ENCODE peak calls at places on chromosomes 6 and 20, in ten cellular contexts. T is left ventricle myocardium inferior, Y is heart left ventricle, U is caudate nucleus, P is GM03348, J is AG09319, W is left lung, E is esophagus muscularis mucosa, F is iris pigment epithelial cell, Z is COR-L47. M is an unnamed sample.
A peak's percentile ranks its signal among the peaks of the same experiment; 100 is the strongest.

GRCh38 chr20:59776626-59777320 is 156.7 kb downstream of the SYCP2 start:
- DNase-seq in T (no peak), Y (no peak), U (no peak), P (no peak), J (no peak), W (no peak), E (peak; percentile 80), F (no peak), Z (no peak), M (peak; percentile 31)

GRCh38 chr20:40651121-40651520 is 37.9 kb downstream of the MAFB start:
- DNase-seq in T (no peak), Y (no peak), U (no peak), P (no peak), J (no peak), W (no peak), E (no peak), F (peak; percentile 63), Z (no peak), M (no peak)

GRCh38 chr6:63598251-63599036 is 26.2 kb downstream of the LOC128125822 start:
- DNase-seq in T (peak; percentile 41), Y (peak; percentile 57), U (no peak), P (peak; percentile 78), J (no peak), W (no peak), E (no peak), F (peak; percentile 51), Z (peak; percentile 58), M (peak; percentile 47)

GRCh38 chr6:157246771-157247484 is 76.4 kb downstream of the TMEM242 start:
- DNase-seq in T (no peak), Y (no peak), U (no peak), P (no peak), J (no peak), W (no peak), E (no peak), F (no peak), Z (no peak), M (no peak)

GRCh38 chr20:59047938-59048680 is 5.5 kb upstream of the PRELID3B start:
- DNase-seq in T (no peak), Y (no peak), U (no peak), P (peak; percentile 22), J (no peak), W (no peak), E (no peak), F (peak; percentile 50), Z (no peak), M (no peak)

GRCh38 chr6:3317741-3318211 is 59.0 kb downstream of the PSMG4 start:
- DNase-seq in T (no peak), Y (no peak), U (no peak), P (no peak), J (no peak), W (no peak), E (no peak), F (no peak), Z (no peak), M (no peak)

GRCh38 chr20:57417051-57417689 is 26.0 kb downstream of the RBM38 start:
- DNase-seq in T (no peak), Y (no peak), U (no peak), P (no peak), J (no peak), W (no peak), E (no peak), F (no peak), Z (no peak), M (peak; percentile 70)

GRCh38 chr6:75205776-75206334 is at the start of gene COL12A1:
- DNase-seq in T (peak; percentile 91), Y (peak; percentile 91), U (no peak), P (peak; percentile 95), J (peak; percentile 100), W (peak; percentile 93), E (peak; percentile 98), F (peak; percentile 100), Z (peak; percentile 55), M (no peak)

GRCh38 chr6:17057322-17057721 is 44.5 kb upstream of the STMND1 start:
- DNase-seq in T (no peak), Y (no peak), U (no peak), P (no peak), J (no peak), W (no peak), E (no peak), F (no peak), Z (no peak), M (no peak)

GRCh38 chr6:45462190-45463134 is 84.7 kb upstream of the SUPT3H start:
- DNase-seq in T (no peak), Y (no peak), U (no peak), P (no peak), J (no peak), W (no peak), E (no peak), F (no peak), Z (no peak), M (no peak)

GRCh38 chr6:1271071-1271763 is 40.7 kb upstream of the FOXQ1 start:
- DNase-seq in T (no peak), Y (no peak), U (no peak), P (no peak), J (no peak), W (no peak), E (no peak), F (no peak), Z (no peak), M (no peak)

GRCh38 chr20:59412251-59412650 is 111.8 kb downstream of the EDN3 start:
- DNase-seq in T (no peak), Y (no peak), U (no peak), P (no peak), J (no peak), W (no peak), E (no peak), F (no peak), Z (no peak), M (no peak)

GRCh38 chr20:57435498-57436222 is 44.5 kb downstream of the RBM38 start:
- DNase-seq in T (peak; percentile 69), Y (peak; percentile 85), U (peak; percentile 37), P (no peak), J (no peak), W (peak; percentile 91), E (no peak), F (no peak), Z (peak; percentile 96), M (peak; percentile 85)

GRCh38 chr6:10465633-10466499 is 51.0 kb upstream of the TFAP2A start:
- DNase-seq in T (no peak), Y (no peak), U (no peak), P (peak; percentile 59), J (no peak), W (peak; percentile 60), E (no peak), F (peak; percentile 59), Z (no peak), M (peak; percentile 7)

GRCh38 chr20:62308102-62308822 is 5.5 kb downstream of the ADRM1 start:
- DNase-seq in T (no peak), Y (no peak), U (no peak), P (no peak), J (no peak), W (no peak), E (no peak), F (no peak), Z (no peak), M (no peak)

GRCh38 chr20:58447733-58448391 is 58.8 kb downstream of the VAPB start:
- DNase-seq in T (no peak), Y (no peak), U (no peak), P (peak; percentile 70), J (peak; percentile 8), W (no peak), E (no peak), F (peak; percentile 65), Z (peak; percentile 5), M (peak; percentile 11)

GRCh38 chr20:7980332-7981046 is 39.1 kb downstream of the TMX4 start:
- DNase-seq in T (no peak), Y (no peak), U (no peak), P (peak; percentile 38), J (peak; percentile 8), W (no peak), E (no peak), F (peak; percentile 74), Z (no peak), M (peak; percentile 35)

GRCh38 chr20:23541330-23541729 is 27.0 kb downstream of the CST9L start:
- DNase-seq in T (no peak), Y (no peak), U (no peak), P (no peak), J (no peak), W (no peak), E (no peak), F (no peak), Z (peak; percentile 9), M (peak; percentile 93)

GRCh38 chr6:1809359-1809988 is 199.8 kb downstream of the FOXC1 start:
- DNase-seq in T (no peak), Y (no peak), U (no peak), P (no peak), J (no peak), W (no peak), E (no peak), F (no peak), Z (no peak), M (no peak)

GRCh38 chr20:36792422-36792821 is 18.9 kb upstream of the DSN1 start:
- DNase-seq in T (no peak), Y (peak; percentile 64), U (no peak), P (peak; percentile 60), J (peak; percentile 35), W (no peak), E (no peak), F (peak; percentile 69), Z (peak; percentile 65), M (peak; percentile 4)

GRCh38 chr6:130577178-130577919 is 211.5 kb downstream of the TMEM200A start:
- DNase-seq in T (no peak), Y (no peak), U (no peak), P (no peak), J (no peak), W (no peak), E (no peak), F (no peak), Z (no peak), M (no peak)

GRCh38 chr20:3168079-3168828 is 5.1 kb downstream of the LZTS3 start:
- DNase-seq in T (peak; percentile 49), Y (no peak), U (no peak), P (no peak), J (no peak), W (peak; percentile 84), E (no peak), F (no peak), Z (no peak), M (no peak)

GRCh38 chr20:25273541-25274358 is 25.9 kb downstream of the PYGB start:
- DNase-seq in T (peak; percentile 23), Y (peak; percentile 43), U (no peak), P (no peak), J (no peak), W (no peak), E (no peak), F (no peak), Z (no peak), M (no peak)

GRCh38 chr6:154478691-154479090 is 31.8 kb downstream of the CNKSR3 start:
- DNase-seq in T (no peak), Y (no peak), U (no peak), P (no peak), J (no peak), W (no peak), E (no peak), F (no peak), Z (no peak), M (no peak)

GRCh38 chr20:2305946-2306345 is 10.1 kb downstream of the TGM3 start:
- DNase-seq in T (no peak), Y (no peak), U (no peak), P (no peak), J (no peak), W (no peak), E (no peak), F (no peak), Z (peak; percentile 95), M (no peak)

GRCh38 chr6:17907467-17908229 is 79.8 kb downstream of the KIF13A start:
- DNase-seq in T (peak; percentile 46), Y (peak; percentile 76), U (no peak), P (peak; percentile 88), J (peak; percentile 97), W (no peak), E (peak; percentile 94), F (peak; percentile 99), Z (no peak), M (peak; percentile 98)

GRCh38 chr6:57262491-57262890 is 40.4 kb upstream of the RAB23 start:
- DNase-seq in T (peak; percentile 74), Y (peak; percentile 46), U (no peak), P (peak; percentile 34), J (no peak), W (no peak), E (peak; percentile 95), F (peak; percentile 81), Z (no peak), M (no peak)

GRCh38 chr6:159875194-159875593 is 15.6 kb upstream of the MAS1 start:
- DNase-seq in T (no peak), Y (no peak), U (no peak), P (no peak), J (no peak), W (no peak), E (no peak), F (no peak), Z (no peak), M (no peak)

M was measured in MV-4-11.